ENCODE peak calls at places on chromosomes 11 and 22, in five cellular contexts. P is upper lobe of right lung, W is endodermal cell, H is B cell, Y is Panc1. X is an unnamed sample.

GRCh38 chr22:31350410-31350863 is 4.3 kb upstream of the PATZ1 start:
- DNase-seq in P (no peak), W (no peak), H (no peak), Y (no peak), X (no peak)

GRCh38 chr22:40216041-40216756 is 38.5 kb downstream of the TNRC6B start:
- DNase-seq in P (no peak), W (no peak), H (peak), Y (no peak), X (peak)

GRCh38 chr11:19071255-19071654 is 10.7 kb upstream of the MRGPRX2 start:
- DNase-seq in P (peak), W (peak), H (peak), Y (peak), X (peak)

GRCh38 chr11:133163463-133164419 is 368.6 kb downstream of the OPCML start:
- DNase-seq in P (no peak), W (peak), H (peak), Y (peak), X (peak)

GRCh38 chr22:32820131-32820882 is 18.8 kb downstream of the TIMP3 start:
- DNase-seq in P (peak), W (no peak), H (no peak), Y (no peak), X (no peak)

GRCh38 chr11:267491-267994 is 10.7 kb upstream of the NLRP6 start:
- DNase-seq in P (peak), W (peak), H (peak), Y (no peak), X (peak)

GRCh38 chr11:124891390-124891861 is 6.2 kb downstream of the ROBO4 start:
- DNase-seq in P (no peak), W (peak), H (no peak), Y (no peak), X (no peak)

GRCh38 chr22:22796729-22797128 is 90.9 kb upstream of the IGLL5 start:
- DNase-seq in P (no peak), W (no peak), H (no peak), Y (no peak), X (no peak)

GRCh38 chr11:21411114-21411513 is 741.7 kb downstream of the NELL1 start:
- DNase-seq in P (no peak), W (no peak), H (no peak), Y (no peak), X (no peak)

GRCh38 chr22:46748948-46749681 is 11.1 kb upstream of the CERK start:
- DNase-seq in P (peak), W (no peak), H (peak), Y (no peak), X (no peak)

GRCh38 chr11:1827095-1827797 is 7.5 kb upstream of the SYT8 start:
- DNase-seq in P (peak), W (no peak), H (no peak), Y (no peak), X (peak)

GRCh38 chr11:111520565-111520964 is 6.0 kb downstream of the HOATZ start:
- DNase-seq in P (no peak), W (no peak), H (no peak), Y (no peak), X (no peak)

GRCh38 chr11:118971646-118972045 is at the start of gene FOXR1:
- DNase-seq in P (no peak), W (no peak), H (no peak), Y (no peak), X (no peak)

GRCh38 chr11:78759067-78759466 is 184.4 kb upstream of the NARS2 start:
- DNase-seq in P (no peak), W (no peak), H (no peak), Y (no peak), X (no peak)

GRCh38 chr22:26072611-26073010 is 96.7 kb upstream of the SEZ6L start:
- DNase-seq in P (no peak), W (no peak), H (no peak), Y (no peak), X (no peak)

GRCh38 chr11:12598330-12599256 is 75.6 kb upstream of the TEAD1 start:
- DNase-seq in P (no peak), W (no peak), H (no peak), Y (no peak), X (no peak)

GRCh38 chr22:37496651-37497599 is 10.7 kb upstream of the MFNG start:
- DNase-seq in P (no peak), W (peak), H (no peak), Y (peak), X (no peak)

GRCh38 chr22:50729391-50730012 is 8.5 kb upstream of the ACR start:
- DNase-seq in P (peak), W (no peak), H (no peak), Y (no peak), X (no peak)

GRCh38 chr11:2513441-2513840 is 68.6 kb downstream of the KCNQ1 start:
- DNase-seq in P (peak), W (no peak), H (no peak), Y (no peak), X (no peak)

GRCh38 chr11:125995313-125995712 is 49.5 kb downstream of the VSIG10L2 start:
- DNase-seq in P (no peak), W (no peak), H (no peak), Y (no peak), X (peak)

GRCh38 chr22:47163876-47164513 is 401.5 kb downstream of the TBC1D22A start:
- DNase-seq in P (peak), W (peak), H (no peak), Y (no peak), X (no peak)

GRCh38 chr22:33897621-33897910 is 22.7 kb downstream of the LARGE1 start:
- DNase-seq in P (no peak), W (no peak), H (no peak), Y (no peak), X (no peak)

GRCh38 chr11:72430743-72431570 is 3.4 kb downstream of the CLPB start:
- DNase-seq in P (no peak), W (peak), H (peak), Y (no peak), X (peak)

GRCh38 chr11:28110108-28110838 is 2.1 kb downstream of the METTL15 start:
- DNase-seq in P (peak), W (peak), H (peak), Y (peak), X (peak)

GRCh38 chr22:42286205-42286604 is 15.8 kb upstream of the TCF20 start:
- DNase-seq in P (no peak), W (no peak), H (peak), Y (no peak), X (no peak)

GRCh38 chr22:45413013-45413367 is 409 bp downstream of the SMC1B start:
- DNase-seq in P (no peak), W (no peak), H (no peak), Y (no peak), X (no peak)

GRCh38 chr22:37157516-37158289 is 8.0 kb upstream of the IL2RB start:
- DNase-seq in P (no peak), W (no peak), H (no peak), Y (no peak), X (no peak)

GRCh38 chr11:23688835-23689234 is 808.0 kb upstream of the LUZP2 start:
- DNase-seq in P (no peak), W (no peak), H (no peak), Y (no peak), X (no peak)

GRCh38 chr11:43870981-43871550 is 9.6 kb upstream of the ALKBH3 start:
- DNase-seq in P (no peak), W (no peak), H (no peak), Y (no peak), X (no peak)

GRCh38 chr22:20021196-20022181 is 579 bp downstream of the TANGO2 start:
- DNase-seq in P (peak), W (peak), H (peak), Y (no peak), X (no peak)

GRCh38 chr11:118912742-118913410 is 12.8 kb downstream of the BCL9L start:
- DNase-seq in P (no peak), W (no peak), H (no peak), Y (no peak), X (no peak)

GRCh38 chr11:130528862-130529261 is 80.4 kb downstream of the ADAMTS15 start:
- DNase-seq in P (no peak), W (peak), H (no peak), Y (no peak), X (no peak)

GRCh38 chr22:29478326-29479276 is 1.4 kb upstream of the NEFH start:
- DNase-seq in P (no peak), W (peak), H (peak), Y (no peak), X (no peak)

GRCh38 chr22:41598891-41599635 is 9.4 kb upstream of the PMM1 start:
- DNase-seq in P (peak), W (no peak), H (no peak), Y (no peak), X (no peak)

GRCh38 chr22:42228480-42228879 is 42.0 kb downstream of the TCF20 start:
- DNase-seq in P (no peak), W (no peak), H (no peak), Y (no peak), X (no peak)

GRCh38 chr11:114400974-114401223 is 433 bp downstream of the RBM7 start:
- DNase-seq in P (no peak), W (no peak), H (no peak), Y (no peak), X (no peak)
- TF ChIP-seq CTCF in P (no peak), W (no peak), H (no peak), Y (no peak), X (no peak)

GRCh38 chr22:49723478-49724029 is 104.1 kb downstream of the BRD1 start:
- DNase-seq in P (no peak), W (no peak), H (no peak), Y (no peak), X (no peak)

GRCh38 chr22:49725516-49725915 is 102.2 kb downstream of the BRD1 start:
- DNase-seq in P (no peak), W (no peak), H (no peak), Y (no peak), X (no peak)

GRCh38 chr22:49726022-49726681 is 101.5 kb downstream of the BRD1 start:
- DNase-seq in P (no peak), W (no peak), H (no peak), Y (no peak), X (no peak)

GRCh38 chr22:49724030-49724892 is 103.4 kb downstream of the BRD1 start:
- DNase-seq in P (peak), W (no peak), H (peak), Y (no peak), X (no peak)

DNA sequence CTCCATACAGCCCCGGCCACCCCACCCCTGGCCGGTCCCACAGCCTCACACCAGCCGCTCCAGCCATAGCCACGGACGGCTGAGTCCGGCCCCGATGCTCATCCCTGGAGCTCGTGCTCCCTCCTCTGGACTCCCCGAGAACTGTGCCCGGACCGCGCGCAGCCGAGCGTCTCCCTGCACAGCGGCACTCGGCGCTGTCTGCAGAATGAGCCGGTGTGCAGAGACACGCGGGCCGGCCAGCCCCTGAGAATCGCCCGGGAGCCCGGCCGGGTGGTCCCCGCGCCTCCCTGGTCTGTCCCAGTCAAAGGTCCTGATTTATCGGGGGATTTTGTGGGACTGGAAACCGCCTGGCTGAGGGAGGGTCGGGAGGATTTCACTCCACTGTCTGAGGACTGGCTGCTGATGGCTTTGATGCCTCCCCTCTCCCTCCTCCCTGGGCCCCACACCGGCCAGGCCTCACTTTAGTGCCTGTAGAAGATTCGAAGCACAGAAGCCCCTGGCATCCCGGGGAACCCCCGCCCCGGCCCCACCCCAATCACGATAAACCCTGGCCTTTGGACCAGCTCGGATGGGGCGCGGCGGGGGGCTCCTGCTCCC is 102.7 kb downstream of the BRD1 start:
- DNase-seq in P (peak), W (peak), H (peak), Y (no peak), X (peak)
- TF ChIP-seq CTCF in P (peak), W (peak), H (peak), Y (peak), X (peak)

GRCh38 chr11:35275808-35276170 is 136.8 kb downstream of the CD44 start:
- DNase-seq in P (no peak), W (no peak), H (no peak), Y (no peak), X (no peak)
- TF ChIP-seq CTCF in P (no peak), W (no peak), H (no peak), Y (no peak), X (no peak)

DNA sequence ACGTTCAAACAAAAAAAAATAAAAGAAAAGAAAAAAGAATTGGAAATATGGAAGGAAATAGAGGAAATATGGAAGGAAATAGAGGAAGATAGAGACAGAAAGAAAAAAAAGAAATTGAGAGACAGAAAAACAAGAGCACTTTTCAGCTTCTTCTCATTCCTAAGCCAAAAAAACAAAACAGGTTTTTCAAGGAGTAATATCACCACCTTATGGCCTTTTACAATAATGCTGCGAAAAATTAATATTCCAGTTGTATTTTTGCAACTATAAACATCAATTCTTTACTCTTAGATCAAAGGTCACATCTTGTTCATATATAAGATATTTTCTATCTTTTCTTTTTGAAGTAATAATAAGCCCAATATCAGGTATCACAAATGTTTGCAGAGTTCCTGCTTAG is 328.3 kb downstream of the FAT3 start:
- DNase-seq in P (no peak), W (no peak), H (peak), Y (no peak), X (no peak)
- TF ChIP-seq CTCF in P (peak), W (peak), H (no peak), Y (peak), X (no peak)

DNA sequence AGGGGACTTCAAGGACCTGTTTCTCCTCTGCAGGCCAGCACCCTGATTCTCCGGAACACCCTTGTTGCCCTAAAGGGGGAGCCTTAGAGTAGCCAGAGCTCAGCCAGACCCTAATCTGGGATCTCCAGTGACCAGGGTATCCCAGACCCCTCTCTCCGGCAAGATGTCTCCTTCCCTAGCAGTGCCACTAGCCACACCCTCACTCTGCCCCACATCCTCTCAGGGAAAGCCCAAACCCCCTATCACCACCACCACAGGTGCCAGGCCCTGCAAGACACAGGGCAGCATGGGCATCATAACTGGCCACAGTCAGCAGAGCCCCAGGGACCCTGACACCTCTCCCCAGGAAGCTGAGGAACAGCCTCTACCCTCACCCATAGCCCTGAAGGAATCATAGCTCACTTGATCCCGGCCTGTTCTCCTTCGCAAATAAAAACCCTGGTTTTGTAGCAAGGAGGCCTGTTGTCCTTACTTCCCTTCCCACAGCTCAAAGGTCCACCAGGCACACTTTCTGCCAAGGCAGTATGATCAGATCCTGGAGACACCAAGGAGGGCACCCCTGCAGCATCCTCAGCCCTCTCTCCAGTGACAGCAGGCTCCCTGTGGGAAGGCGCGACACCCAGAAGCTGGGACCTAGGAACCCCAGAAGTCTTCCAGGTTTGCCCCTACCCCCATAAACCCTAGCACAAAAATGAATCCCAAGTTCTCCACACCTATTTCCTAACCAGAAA is 4.6 kb downstream of the CFL1 start:
- DNase-seq in P (peak), W (peak), H (no peak), Y (no peak), X (no peak)
- TF ChIP-seq CTCF in P (no peak), W (peak), H (no peak), Y (peak), X (no peak)

GRCh38 chr11:96394773-96395172 is 5.0 kb downstream of the JRKL start:
- DNase-seq in P (no peak), W (no peak), H (no peak), Y (no peak), X (no peak)

GRCh38 chr11:96391698-96392307 is 2.0 kb downstream of the JRKL start:
- DNase-seq in P (no peak), W (no peak), H (no peak), Y (no peak), X (no peak)

GRCh38 chr11:96397863-96398262 is 8.1 kb downstream of the JRKL start:
- DNase-seq in P (no peak), W (no peak), H (no peak), Y (no peak), X (no peak)

GRCh38 chr11:96393753-96394348 is 4.0 kb downstream of the JRKL start:
- DNase-seq in P (no peak), W (no peak), H (peak), Y (peak), X (peak)

GRCh38 chr11:96396637-96397036 is 6.8 kb downstream of the JRKL start:
- DNase-seq in P (no peak), W (no peak), H (no peak), Y (no peak), X (no peak)
- TF ChIP-seq CTCF in P (no peak), W (no peak), H (no peak), Y (no peak), X (no peak)